ENCODE peak calls at places on chromosomes 4 and X, in eight cellular contexts. One of them, this sample, is unnamed.

GRCh38 chrX:150450519-150451177 is 87.5 kb downstream of the MAMLD1 start:
- DNase-seq in hepatic stellate cell: no peak
- DNase-seq in RPMI7951: no peak
- DNase-seq in activated CD4-positive, alpha-beta T cell treated with anti-CD3 and anti-CD28 coated beads, Interleukin-2, amount 50 U/mL, for 1 hour: no peak
- DNase-seq in sigmoid colon: no peak
- DNase-seq in midbrain: no peak
- DNase-seq in ureter: no peak
- DNase-seq in HS-27A: no peak
- DNase-seq in this sample: no peak

GRCh38 chrX:154600962-154601374 is 16.0 kb downstream of the CTAG1A start:
- DNase-seq in hepatic stellate cell: no peak
- DNase-seq in RPMI7951: peak; percentile 67
- DNase-seq in HS-27A: no peak
- DNase-seq in midbrain: no peak
- DNase-seq in activated CD4-positive, alpha-beta T cell treated with anti-CD3 and anti-CD28 coated beads, Interleukin-2, amount 50 U/mL, for 1 hour: no peak
- DNase-seq in ureter: no peak
- DNase-seq in sigmoid colon: no peak
- DNase-seq in this sample: no peak

GRCh38 chr4:153060191-153060590 is 124.1 kb downstream of the FHDC1 start:
- DNase-seq in midbrain: no peak
- DNase-seq in sigmoid colon: no peak
- DNase-seq in ureter: no peak
- DNase-seq in activated CD4-positive, alpha-beta T cell treated with anti-CD3 and anti-CD28 coated beads, Interleukin-2, amount 50 U/mL, for 1 hour: no peak
- DNase-seq in hepatic stellate cell: no peak
- DNase-seq in HS-27A: no peak
- DNase-seq in RPMI7951: no peak
- DNase-seq in this sample: no peak

GRCh38 chr4:151207186-151207585 is 69.8 kb upstream of the PRSS48 start:
- DNase-seq in activated CD4-positive, alpha-beta T cell treated with anti-CD3 and anti-CD28 coated beads, Interleukin-2, amount 50 U/mL, for 1 hour: no peak
- DNase-seq in midbrain: no peak
- DNase-seq in HS-27A: no peak
- DNase-seq in RPMI7951: no peak
- DNase-seq in ureter: no peak
- DNase-seq in hepatic stellate cell: no peak
- DNase-seq in sigmoid colon: no peak
- DNase-seq in this sample: no peak

GRCh38 chr4:5956285-5957021 is 61.8 kb downstream of the C4orf50 start:
- DNase-seq in HS-27A: no peak
- DNase-seq in sigmoid colon: no peak
- DNase-seq in RPMI7951: peak; percentile 35
- DNase-seq in midbrain: no peak
- DNase-seq in activated CD4-positive, alpha-beta T cell treated with anti-CD3 and anti-CD28 coated beads, Interleukin-2, amount 50 U/mL, for 1 hour: no peak
- DNase-seq in ureter: no peak
- DNase-seq in hepatic stellate cell: no peak
- DNase-seq in this sample: no peak

GRCh38 chrX:38805294-38806053 is 4.2 kb downstream of the MID1IP1 start:
- DNase-seq in midbrain: peak; percentile 66
- DNase-seq in activated CD4-positive, alpha-beta T cell treated with anti-CD3 and anti-CD28 coated beads, Interleukin-2, amount 50 U/mL, for 1 hour: peak; percentile 61
- DNase-seq in hepatic stellate cell: peak; percentile 53
- DNase-seq in HS-27A: no peak
- DNase-seq in RPMI7951: peak; percentile 85
- DNase-seq in sigmoid colon: peak; percentile 85
- DNase-seq in ureter: peak; percentile 73
- DNase-seq in this sample: no peak

GRCh38 chr4:1784789-1785591 is 8.1 kb upstream of the FGFR3 start:
- DNase-seq in RPMI7951: no peak
- DNase-seq in HS-27A: no peak
- DNase-seq in midbrain: no peak
- DNase-seq in hepatic stellate cell: no peak
- DNase-seq in activated CD4-positive, alpha-beta T cell treated with anti-CD3 and anti-CD28 coated beads, Interleukin-2, amount 50 U/mL, for 1 hour: no peak
- DNase-seq in sigmoid colon: no peak
- DNase-seq in ureter: no peak
- DNase-seq in this sample: no peak

GRCh38 chr4:26161030-26161824 is 159.6 kb upstream of the RBPJ start:
- DNase-seq in HS-27A: no peak
- DNase-seq in activated CD4-positive, alpha-beta T cell treated with anti-CD3 and anti-CD28 coated beads, Interleukin-2, amount 50 U/mL, for 1 hour: no peak
- DNase-seq in RPMI7951: no peak
- DNase-seq in midbrain: peak; percentile 6
- DNase-seq in sigmoid colon: no peak
- DNase-seq in hepatic stellate cell: no peak
- DNase-seq in ureter: no peak
- DNase-seq in this sample: no peak

GRCh38 chr4:139763205-139763604 is 97.6 kb downstream of the MGST2 start:
- DNase-seq in RPMI7951: no peak
- DNase-seq in HS-27A: no peak
- DNase-seq in activated CD4-positive, alpha-beta T cell treated with anti-CD3 and anti-CD28 coated beads, Interleukin-2, amount 50 U/mL, for 1 hour: no peak
- DNase-seq in ureter: no peak
- DNase-seq in hepatic stellate cell: peak; percentile 41
- DNase-seq in midbrain: no peak
- DNase-seq in sigmoid colon: no peak
- DNase-seq in this sample: no peak

GRCh38 chr4:148634476-148634875 is 192.3 kb upstream of the NR3C2 start:
- DNase-seq in ureter: no peak
- DNase-seq in activated CD4-positive, alpha-beta T cell treated with anti-CD3 and anti-CD28 coated beads, Interleukin-2, amount 50 U/mL, for 1 hour: no peak
- DNase-seq in sigmoid colon: no peak
- DNase-seq in RPMI7951: peak; percentile 0
- DNase-seq in midbrain: no peak
- DNase-seq in hepatic stellate cell: peak; percentile 12
- DNase-seq in HS-27A: peak; percentile 30
- DNase-seq in this sample: no peak

GRCh38 chr4:109979932-109980717 is 67.4 kb downstream of the EGF start:
- DNase-seq in activated CD4-positive, alpha-beta T cell treated with anti-CD3 and anti-CD28 coated beads, Interleukin-2, amount 50 U/mL, for 1 hour: no peak
- DNase-seq in HS-27A: peak; percentile 69
- DNase-seq in ureter: no peak
- DNase-seq in sigmoid colon: no peak
- DNase-seq in hepatic stellate cell: peak; percentile 4
- DNase-seq in midbrain: no peak
- DNase-seq in RPMI7951: peak; percentile 58
- DNase-seq in this sample: no peak

GRCh38 chr4:177938226-177938625 is 496.0 kb upstream of the AGA start:
- DNase-seq in RPMI7951: no peak
- DNase-seq in midbrain: no peak
- DNase-seq in hepatic stellate cell: no peak
- DNase-seq in activated CD4-positive, alpha-beta T cell treated with anti-CD3 and anti-CD28 coated beads, Interleukin-2, amount 50 U/mL, for 1 hour: no peak
- DNase-seq in sigmoid colon: no peak
- DNase-seq in HS-27A: no peak
- DNase-seq in ureter: no peak
- DNase-seq in this sample: no peak

GRCh38 chr4:163256680-163257343 is 75.6 kb downstream of the NPY1R start:
- DNase-seq in sigmoid colon: no peak
- DNase-seq in HS-27A: no peak
- DNase-seq in ureter: no peak
- DNase-seq in midbrain: no peak
- DNase-seq in activated CD4-positive, alpha-beta T cell treated with anti-CD3 and anti-CD28 coated beads, Interleukin-2, amount 50 U/mL, for 1 hour: no peak
- DNase-seq in hepatic stellate cell: no peak
- DNase-seq in RPMI7951: no peak
- DNase-seq in this sample: no peak

GRCh38 chr4:151035321-151035720 is 20.2 kb upstream of the LRBA start:
- DNase-seq in sigmoid colon: no peak
- DNase-seq in HS-27A: no peak
- DNase-seq in hepatic stellate cell: no peak
- DNase-seq in activated CD4-positive, alpha-beta T cell treated with anti-CD3 and anti-CD28 coated beads, Interleukin-2, amount 50 U/mL, for 1 hour: no peak
- DNase-seq in RPMI7951: no peak
- DNase-seq in midbrain: no peak
- DNase-seq in ureter: peak; percentile 57
- DNase-seq in this sample: no peak

GRCh38 chr4:3234171-3235029 is 14.6 kb upstream of the MSANTD1 start:
- DNase-seq in RPMI7951: no peak
- DNase-seq in sigmoid colon: no peak
- DNase-seq in hepatic stellate cell: no peak
- DNase-seq in midbrain: no peak
- DNase-seq in HS-27A: no peak
- DNase-seq in activated CD4-positive, alpha-beta T cell treated with anti-CD3 and anti-CD28 coated beads, Interleukin-2, amount 50 U/mL, for 1 hour: no peak
- DNase-seq in ureter: no peak
- DNase-seq in this sample: no peak

GRCh38 chrX:107678957-107679740 is 50.8 kb downstream of the PRPS1 start:
- DNase-seq in HS-27A: no peak
- DNase-seq in activated CD4-positive, alpha-beta T cell treated with anti-CD3 and anti-CD28 coated beads, Interleukin-2, amount 50 U/mL, for 1 hour: peak; percentile 72
- DNase-seq in sigmoid colon: peak; percentile 93
- DNase-seq in ureter: peak; percentile 78
- DNase-seq in RPMI7951: peak; percentile 77
- DNase-seq in hepatic stellate cell: peak; percentile 26
- DNase-seq in midbrain: no peak
- DNase-seq in this sample: peak; percentile 93

GRCh38 chr4:76498550-76498949 is 63.5 kb downstream of the SHROOM3 start:
- DNase-seq in ureter: no peak
- DNase-seq in HS-27A: no peak
- DNase-seq in RPMI7951: no peak
- DNase-seq in hepatic stellate cell: no peak
- DNase-seq in midbrain: no peak
- DNase-seq in activated CD4-positive, alpha-beta T cell treated with anti-CD3 and anti-CD28 coated beads, Interleukin-2, amount 50 U/mL, for 1 hour: no peak
- DNase-seq in sigmoid colon: no peak
- DNase-seq in this sample: no peak

GRCh38 chr4:61445374-61446063 is 245.4 kb downstream of the ADGRL3 start:
- DNase-seq in hepatic stellate cell: no peak
- DNase-seq in sigmoid colon: no peak
- DNase-seq in midbrain: no peak
- DNase-seq in ureter: no peak
- DNase-seq in HS-27A: no peak
- DNase-seq in activated CD4-positive, alpha-beta T cell treated with anti-CD3 and anti-CD28 coated beads, Interleukin-2, amount 50 U/mL, for 1 hour: no peak
- DNase-seq in RPMI7951: no peak
- DNase-seq in this sample: no peak

GRCh38 chr4:152308925-152309324 is 227.0 kb downstream of the FBXW7 start:
- DNase-seq in ureter: no peak
- DNase-seq in RPMI7951: peak; percentile 15
- DNase-seq in sigmoid colon: no peak
- DNase-seq in HS-27A: no peak
- DNase-seq in midbrain: no peak
- DNase-seq in activated CD4-positive, alpha-beta T cell treated with anti-CD3 and anti-CD28 coated beads, Interleukin-2, amount 50 U/mL, for 1 hour: no peak
- DNase-seq in hepatic stellate cell: no peak
- DNase-seq in this sample: no peak

GRCh38 chr4:123667496-123667895 is 270.9 kb downstream of the SPRY1 start:
- DNase-seq in ureter: no peak
- DNase-seq in hepatic stellate cell: no peak
- DNase-seq in RPMI7951: peak; percentile 60
- DNase-seq in HS-27A: no peak
- DNase-seq in midbrain: no peak
- DNase-seq in activated CD4-positive, alpha-beta T cell treated with anti-CD3 and anti-CD28 coated beads, Interleukin-2, amount 50 U/mL, for 1 hour: no peak
- DNase-seq in sigmoid colon: no peak
- DNase-seq in this sample: no peak

GRCh38 chr4:77157859-77158486 is 966 bp downstream of the CCNG2 start:
- DNase-seq in sigmoid colon: peak; percentile 95
- DNase-seq in HS-27A: peak; percentile 49
- DNase-seq in RPMI7951: peak; percentile 86
- DNase-seq in hepatic stellate cell: peak; percentile 84
- DNase-seq in ureter: peak; percentile 92
- DNase-seq in midbrain: peak; percentile 77
- DNase-seq in activated CD4-positive, alpha-beta T cell treated with anti-CD3 and anti-CD28 coated beads, Interleukin-2, amount 50 U/mL, for 1 hour: peak; percentile 57
- DNase-seq in this sample: peak; percentile 96

GRCh38 chrX:82813671-82814078 is 694.4 kb upstream of the POU3F4 start:
- DNase-seq in sigmoid colon: no peak
- DNase-seq in midbrain: no peak
- DNase-seq in HS-27A: no peak
- DNase-seq in RPMI7951: peak; percentile 88
- DNase-seq in ureter: no peak
- DNase-seq in activated CD4-positive, alpha-beta T cell treated with anti-CD3 and anti-CD28 coated beads, Interleukin-2, amount 50 U/mL, for 1 hour: no peak
- DNase-seq in hepatic stellate cell: no peak
- DNase-seq in this sample: no peak

GRCh38 chr4:125432078-125432477 is 117.3 kb downstream of the FAT4 start:
- DNase-seq in midbrain: peak; percentile 22
- DNase-seq in hepatic stellate cell: peak; percentile 11
- DNase-seq in ureter: no peak
- DNase-seq in activated CD4-positive, alpha-beta T cell treated with anti-CD3 and anti-CD28 coated beads, Interleukin-2, amount 50 U/mL, for 1 hour: no peak
- DNase-seq in sigmoid colon: no peak
- DNase-seq in RPMI7951: no peak
- DNase-seq in HS-27A: no peak
- DNase-seq in this sample: no peak

GRCh38 chrX:67614006-67614405 is 70.2 kb downstream of the AR start:
- DNase-seq in ureter: no peak
- DNase-seq in sigmoid colon: no peak
- DNase-seq in HS-27A: no peak
- DNase-seq in activated CD4-positive, alpha-beta T cell treated with anti-CD3 and anti-CD28 coated beads, Interleukin-2, amount 50 U/mL, for 1 hour: no peak
- DNase-seq in hepatic stellate cell: no peak
- DNase-seq in midbrain: no peak
- DNase-seq in RPMI7951: peak; percentile 53
- DNase-seq in this sample: no peak

GRCh38 chrX:111095974-111096870 is at the start of gene PAK3:
- DNase-seq in midbrain: no peak
- DNase-seq in hepatic stellate cell: no peak
- DNase-seq in sigmoid colon: peak; percentile 84
- DNase-seq in RPMI7951: peak; percentile 65
- DNase-seq in activated CD4-positive, alpha-beta T cell treated with anti-CD3 and anti-CD28 coated beads, Interleukin-2, amount 50 U/mL, for 1 hour: peak; percentile 24
- DNase-seq in ureter: peak; percentile 45
- DNase-seq in HS-27A: peak; percentile 4
- DNase-seq in this sample: no peak

GRCh38 chr4:142350886-142351285 is 495.2 kb downstream of the INPP4B start:
- DNase-seq in activated CD4-positive, alpha-beta T cell treated with anti-CD3 and anti-CD28 coated beads, Interleukin-2, amount 50 U/mL, for 1 hour: no peak
- DNase-seq in RPMI7951: no peak
- DNase-seq in ureter: peak; percentile 46
- DNase-seq in HS-27A: no peak
- DNase-seq in hepatic stellate cell: no peak
- DNase-seq in midbrain: no peak
- DNase-seq in sigmoid colon: no peak
- DNase-seq in this sample: no peak

GRCh38 chr4:2036866-2037265 is 22.3 kb upstream of the NAT8L start:
- DNase-seq in sigmoid colon: no peak
- DNase-seq in hepatic stellate cell: no peak
- DNase-seq in ureter: no peak
- DNase-seq in midbrain: no peak
- DNase-seq in HS-27A: no peak
- DNase-seq in activated CD4-positive, alpha-beta T cell treated with anti-CD3 and anti-CD28 coated beads, Interleukin-2, amount 50 U/mL, for 1 hour: no peak
- DNase-seq in RPMI7951: no peak
- DNase-seq in this sample: no peak